ENCODE peak calls at places on chromosomes 12 and 14, in five cellular contexts. X, O, F, C and L are unnamed samples.

GRCh38 chr12:124297389-124297788 is 2.5 kb downstream of the RFLNA start:
- DNase-seq in X (no peak), O (no peak), F (no peak), C (no peak), L (no peak)

GRCh38 chr14:34157642-34158041 is 206.8 kb upstream of the EGLN3 start:
- DNase-seq in X (no peak), O (no peak), F (no peak), C (no peak), L (no peak)

GRCh38 chr12:92330654-92331053 is 185.0 kb upstream of the BTG1 start:
- DNase-seq in X (no peak), O (no peak), F (no peak), C (no peak), L (no peak)

GRCh38 chr14:81388236-81388801 is 11.8 kb downstream of the STON2 start:
- DNase-seq in X (no peak), O (no peak), F (no peak), C (no peak), L (no peak)

GRCh38 chr12:20505056-20505455 is 136.7 kb downstream of the PDE3A start:
- DNase-seq in X (no peak), O (peak; percentile 21), F (no peak), C (no peak), L (no peak)

GRCh38 chr12:12686925-12687324 is 9.1 kb downstream of the GPR19 start:
- DNase-seq in X (no peak), O (peak; percentile 59), F (no peak), C (no peak), L (no peak)

GRCh38 chr12:116390656-116391335 is 113.3 kb upstream of the MED13L start:
- DNase-seq in X (no peak), O (no peak), F (no peak), C (no peak), L (no peak)

GRCh38 chr12:2397356-2398045 is 344.7 kb downstream of the CACNA1C start:
- DNase-seq in X (no peak), O (no peak), F (no peak), C (no peak), L (peak; percentile 45)

DNA sequence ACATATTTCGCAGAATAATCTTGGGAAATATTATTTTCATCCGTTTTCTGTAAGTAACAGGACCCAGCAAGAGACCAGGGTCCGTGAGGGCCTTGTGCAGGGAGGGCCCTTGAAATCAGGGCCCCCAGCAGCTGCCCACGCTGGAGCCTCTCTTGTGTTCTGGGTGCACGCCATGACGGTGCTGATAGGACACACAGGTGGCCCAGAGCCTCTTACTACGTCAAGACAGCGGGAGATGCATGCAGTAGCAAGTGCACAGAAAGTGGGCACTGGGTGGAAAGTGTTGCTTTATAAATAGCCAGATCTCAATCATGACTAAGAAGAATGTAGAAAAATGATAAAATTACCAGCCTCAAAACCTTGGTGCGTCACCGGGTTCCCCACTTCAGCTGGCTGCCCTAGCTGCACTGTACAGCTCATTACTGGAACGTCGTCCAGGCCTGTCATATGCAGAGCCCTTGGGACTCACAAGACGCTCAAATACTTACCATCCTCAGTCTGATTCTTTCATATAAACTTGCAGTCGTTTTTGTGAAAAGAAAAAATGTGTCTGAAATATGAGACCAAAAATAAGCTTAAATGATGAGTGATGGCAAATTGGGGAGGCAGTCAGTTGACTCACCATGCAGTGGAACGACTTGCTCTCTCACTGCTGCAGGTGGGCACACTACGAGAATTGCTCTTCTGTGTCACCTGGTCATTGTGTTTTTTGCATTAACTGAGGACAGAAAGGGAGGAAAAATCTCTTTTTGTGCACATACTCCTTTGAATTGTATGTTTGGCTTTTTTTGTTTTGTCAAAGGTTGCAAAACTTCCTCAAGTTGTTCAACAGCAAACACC is 68.2 kb downstream of the DDX51 start:
- DNase-seq in X (no peak), O (no peak), F (no peak), C (no peak), L (no peak)
- TF ChIP-seq CTCF in X (no peak), O (no peak), F (no peak), C (peak; percentile 17), L (no peak)

DNA sequence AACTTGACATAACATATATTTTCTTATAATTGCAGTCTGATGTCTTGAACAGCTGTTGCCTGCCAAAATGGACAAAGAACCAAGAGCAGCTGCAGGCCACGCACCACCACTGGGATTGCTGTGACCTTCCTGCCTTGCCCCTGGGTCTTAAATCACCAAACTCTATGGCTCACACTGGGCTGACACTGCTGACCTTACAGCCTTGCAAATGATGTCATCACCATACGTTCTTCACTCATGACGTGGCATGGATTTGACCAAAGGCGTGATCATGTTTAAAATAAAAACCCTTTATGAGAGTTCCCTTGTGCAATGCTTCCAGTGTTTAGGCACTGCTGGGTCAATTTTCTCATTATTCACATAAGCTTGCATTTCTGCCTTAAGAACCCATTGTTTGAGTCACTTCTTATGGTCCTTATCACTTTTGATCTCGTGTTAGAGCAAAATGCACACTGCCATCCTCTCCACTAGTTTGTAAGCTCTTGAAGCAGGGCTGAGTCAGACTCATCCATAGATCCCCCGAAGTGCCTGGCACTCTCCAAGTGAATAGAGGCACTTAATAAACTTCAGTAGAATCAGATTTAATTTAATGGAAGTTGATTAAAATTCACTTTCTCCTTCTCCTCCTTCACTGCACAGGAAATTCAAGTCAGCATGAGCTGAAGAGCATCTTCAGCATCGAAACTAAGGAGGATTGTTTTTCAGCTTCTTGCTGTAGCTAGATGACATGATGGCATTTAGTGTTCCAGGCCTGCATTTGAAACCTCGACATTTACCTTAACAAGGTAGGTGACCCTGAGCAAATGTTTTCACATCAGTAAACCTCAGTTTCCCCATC is 132.4 kb upstream of the PZP start:
- DNase-seq in X (peak; percentile 100), O (peak; percentile 92), F (no peak), C (no peak), L (no peak)
- H3K27ac ChIP-seq in X (no peak overlapping the region), O (no peak overlapping the region), F (no peak overlapping the region), C (no peak overlapping the region), L (no peak overlapping the region)

GRCh38 chr14:21194597-21194996 is 38.7 kb upstream of the OR5AU1 start:
- DNase-seq in X (no peak), O (no peak), F (no peak), C (no peak), L (no peak)
- TF ChIP-seq CTCF in X (no peak), O (no peak), F (no peak), C (no peak), L (no peak)

DNA sequence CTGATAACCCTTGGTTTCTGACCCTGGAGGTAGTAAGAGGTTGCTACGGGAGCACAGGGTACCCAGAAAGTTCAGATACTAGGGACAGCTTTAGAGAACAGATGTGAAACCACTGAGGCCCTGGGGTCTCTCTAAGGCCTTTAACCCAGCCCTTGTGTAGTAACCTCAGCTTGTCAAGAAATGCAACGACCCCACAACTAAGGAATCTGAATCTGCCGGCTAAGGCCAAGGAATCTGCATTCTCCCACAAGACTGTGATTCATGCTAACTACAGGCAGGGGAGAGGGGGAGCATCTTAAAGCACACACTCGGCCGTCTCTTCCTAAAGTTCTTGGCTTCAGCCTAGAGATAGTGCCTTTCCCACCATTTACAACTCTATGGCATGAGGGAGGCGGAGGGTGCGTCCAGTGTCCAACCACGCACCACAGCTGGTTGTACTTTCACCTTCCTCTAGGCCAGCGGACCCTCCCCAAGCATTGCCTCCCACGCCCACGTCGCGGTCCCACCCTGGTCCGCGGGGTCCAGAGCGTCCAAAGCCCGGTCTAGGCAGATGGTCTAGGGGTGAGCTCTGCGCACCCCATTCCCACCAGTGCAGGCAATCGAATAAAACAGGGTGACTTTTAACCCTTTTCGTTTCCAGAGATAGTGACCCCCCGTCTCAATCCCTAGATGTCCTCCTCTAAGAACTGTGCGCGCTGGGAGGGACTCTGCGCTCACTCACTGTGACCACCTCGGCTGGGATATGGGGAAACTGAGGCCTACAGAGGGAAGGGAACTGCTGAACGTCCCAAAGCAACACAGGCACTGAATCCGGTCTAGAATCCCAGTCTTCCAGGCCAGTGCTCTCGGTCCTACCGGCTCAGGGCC is 704 bp upstream of the VASH1 start:
- DNase-seq in X (no peak), O (no peak), F (no peak), C (peak; percentile 23), L (peak; percentile 26)
- H3K27ac ChIP-seq in X (no peak overlapping the region), O (peak overlapping the region; percentile 53), F (peak overlapping the region; percentile 93), C (no peak overlapping the region), L (peak overlapping the region; percentile 83)

GRCh38 chr12:82896286-82896685 is 209.6 kb downstream of the TMTC2 start:
- DNase-seq in X (no peak), O (no peak), F (no peak), C (no peak), L (no peak)

DNA sequence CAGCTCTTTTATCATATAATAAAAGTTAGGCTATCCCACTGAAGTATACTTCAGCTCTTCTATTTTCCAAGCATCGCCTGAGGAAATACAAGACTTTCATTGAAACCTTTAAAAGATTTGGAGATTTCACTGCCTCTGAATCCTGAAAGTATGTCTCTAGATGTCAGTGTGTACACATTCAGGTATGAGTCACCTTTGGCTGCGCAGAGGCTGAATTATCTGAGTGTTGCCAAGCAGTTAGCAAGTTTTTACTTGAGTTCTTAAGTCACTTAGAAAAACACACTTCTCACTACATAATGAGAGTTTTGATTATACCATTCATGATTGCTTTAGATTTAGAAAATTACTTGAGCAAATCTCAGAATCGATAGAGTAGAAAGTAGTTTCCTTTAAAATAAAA is 210.3 kb downstream of the TMTC2 start:
- DNase-seq in X (no peak), O (peak; percentile 41), F (no peak), C (no peak), L (no peak)
- TF ChIP-seq CTCF in X (no peak), O (no peak), F (no peak), C (no peak), L (no peak)

DNA sequence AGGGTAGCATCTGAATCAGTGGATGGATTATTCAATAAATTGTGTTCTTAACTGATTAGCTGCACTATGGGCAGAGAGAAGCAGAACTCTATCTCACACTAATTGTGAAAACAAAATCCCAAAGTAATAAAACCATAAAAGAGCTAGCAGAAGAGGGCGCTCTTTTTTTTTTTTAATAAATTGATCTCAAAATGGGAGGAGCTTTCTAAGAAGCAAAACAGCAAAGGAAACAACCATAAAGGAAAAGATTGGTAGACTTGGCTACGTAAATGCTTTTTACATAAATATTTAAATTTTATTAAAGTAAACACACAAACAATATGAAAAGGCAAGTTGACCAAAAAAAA is 1.5 kb upstream of the TM7SF3 start:
- DNase-seq in X (peak; percentile 73), O (peak; percentile 56), F (no peak), C (no peak), L (no peak)
- H3K27ac ChIP-seq in X (no peak overlapping the region), O (no peak overlapping the region), F (peak overlapping the region; percentile 93), C (no peak overlapping the region), L (peak overlapping the region; percentile 89)

GRCh38 chr14:31749275-31749674 is 188.1 kb downstream of the NUBPL start:
- DNase-seq in X (no peak), O (no peak), F (no peak), C (no peak), L (no peak)

GRCh38 chr14:31740688-31741087 is 179.5 kb downstream of the NUBPL start:
- DNase-seq in X (no peak), O (no peak), F (no peak), C (no peak), L (no peak)

GRCh38 chr14:31746326-31746725 is 185.1 kb downstream of the NUBPL start:
- DNase-seq in X (no peak), O (no peak), F (no peak), C (no peak), L (no peak)

GRCh38 chr14:31745741-31746140 is 184.5 kb downstream of the NUBPL start:
- DNase-seq in X (no peak), O (no peak), F (no peak), C (no peak), L (no peak)
- TF ChIP-seq CTCF in X (no peak), O (no peak), F (no peak), C (peak; percentile 47), L (no peak)

GRCh38 chr12:50103767-50104321 is at the start of gene GPD1:
- DNase-seq in X (peak; percentile 18), O (peak; percentile 28), F (peak; percentile 73), C (peak; percentile 76), L (peak; percentile 82)
- H3K27ac ChIP-seq in X (no peak within 1 kb of the TSS), O (no peak within 1 kb of the TSS), F (peak within 1 kb of the TSS; percentile 66), C (no peak within 1 kb of the TSS), L (peak within 1 kb of the TSS; percentile 95)